ENCODE peak calls at places on chromosomes 16 and 17, in eight cellular contexts. T is psoas muscle; B is posterior cingulate gyrus; U is uterus; W is EH; O is NCI-H1048; F is T-cell; M is effector memory CD8-positive, alpha-beta T cell. L is an unnamed sample.

GRCh38 chr16:24737916-24738594 is 8.6 kb downstream of the TNRC6A start:
- DNase-seq in T (no peak), B (no peak), U (no peak), W (no peak), O (no peak), F (no peak), M (no peak), L (no peak)

GRCh38 chr16:154223-155030 is 2.0 kb downstream of the HBZ start:
- DNase-seq in T (no peak), B (peak), U (no peak), W (peak), O (no peak), F (no peak), M (no peak), L (peak)

GRCh38 chr16:84247341-84247740 is 7.5 kb upstream of the KCNG4 start:
- DNase-seq in T (no peak), B (no peak), U (no peak), W (peak), O (no peak), F (no peak), M (no peak), L (no peak)

GRCh38 chr17:81961087-81961514 is at the start of gene NOTUM:
- DNase-seq in T (peak), B (no peak), U (no peak), W (peak), O (no peak), F (no peak), M (no peak), L (no peak)

GRCh38 chr17:75144816-75145511 is 9.3 kb downstream of the JPT1 start:
- DNase-seq in T (no peak), B (no peak), U (no peak), W (no peak), O (no peak), F (no peak), M (no peak), L (no peak)

GRCh38 chr16:84726079-84726669 is 26.4 kb downstream of the USP10 start:
- DNase-seq in T (peak), B (peak), U (peak), W (peak), O (peak), F (peak), M (peak), L (peak)

GRCh38 chr16:30533748-30534367 is 800 bp downstream of the ZNF747 start:
- DNase-seq in T (no peak), B (no peak), U (no peak), W (peak), O (no peak), F (no peak), M (no peak), L (no peak)

GRCh38 chr16:19304670-19305240 is 19.2 kb downstream of the CLEC19A start:
- DNase-seq in T (no peak), B (no peak), U (no peak), W (no peak), O (no peak), F (no peak), M (no peak), L (no peak)

GRCh38 chr17:74249966-74250365 is 24.1 kb upstream of the DNAI2 start:
- DNase-seq in T (no peak), B (no peak), U (peak), W (no peak), O (no peak), F (no peak), M (no peak), L (no peak)

GRCh38 chr16:61887903-61888302 is 148.3 kb downstream of the CDH8 start:
- DNase-seq in T (no peak), B (no peak), U (no peak), W (peak), O (no peak), F (no peak), M (no peak), L (no peak)

GRCh38 chr16:55340445-55340844 is 16.4 kb downstream of the IRX6 start:
- DNase-seq in T (no peak), B (no peak), U (no peak), W (no peak), O (no peak), F (no peak), M (no peak), L (no peak)

GRCh38 chr16:71676236-71676635 is 48.3 kb downstream of the PHLPP2 start:
- DNase-seq in T (no peak), B (peak), U (no peak), W (no peak), O (no peak), F (no peak), M (no peak), L (no peak)

GRCh38 chr17:35900280-35900679 is 20.1 kb upstream of the CCL5 start:
- DNase-seq in T (no peak), B (no peak), U (no peak), W (no peak), O (no peak), F (no peak), M (peak), L (no peak)

GRCh38 chr17:35791681-35792350 is 3.6 kb downstream of the MMP28 start:
- DNase-seq in T (no peak), B (no peak), U (no peak), W (no peak), O (no peak), F (no peak), M (no peak), L (no peak)

GRCh38 chr17:66507103-66507923 is 204.9 kb downstream of the PRKCA start:
- DNase-seq in T (peak), B (no peak), U (peak), W (peak), O (no peak), F (no peak), M (no peak), L (no peak)

GRCh38 chr17:68634345-68634876 is 33.2 kb upstream of the FAM20A start:
- DNase-seq in T (no peak), B (no peak), U (no peak), W (no peak), O (no peak), F (no peak), M (no peak), L (no peak)

GRCh38 chr16:70710422-70711210 is 24.8 kb upstream of the MTSS2 start:
- DNase-seq in T (no peak), B (no peak), U (no peak), W (no peak), O (no peak), F (no peak), M (no peak), L (no peak)

GRCh38 chr17:56786989-56787482 is 46.7 kb downstream of the C17orf67 start:
- DNase-seq in T (no peak), B (no peak), U (no peak), W (peak), O (no peak), F (no peak), M (no peak), L (no peak)

GRCh38 chr16:53629607-53630312 is 73.9 kb downstream of the RPGRIP1L start:
- DNase-seq in T (no peak), B (no peak), U (no peak), W (no peak), O (no peak), F (no peak), M (no peak), L (no peak)

GRCh38 chr17:45200701-45201100 is 21.0 kb upstream of the FMNL1 start:
- DNase-seq in T (peak), B (no peak), U (no peak), W (no peak), O (no peak), F (no peak), M (no peak), L (no peak)

GRCh38 chr16:17447273-17447672 is 23.5 kb downstream of the XYLT1 start:
- DNase-seq in T (no peak), B (no peak), U (no peak), W (no peak), O (no peak), F (no peak), M (no peak), L (no peak)

GRCh38 chr17:69213059-69213813 is 15.4 kb downstream of the ABCA10 start:
- DNase-seq in T (no peak), B (no peak), U (no peak), W (peak), O (no peak), F (no peak), M (no peak), L (no peak)

GRCh38 chr16:5951486-5951885 is 853.9 kb upstream of the EEF2KMT start:
- DNase-seq in T (no peak), B (no peak), U (no peak), W (no peak), O (no peak), F (no peak), M (no peak), L (no peak)

GRCh38 chr16:73066927-73067670 is 19.2 kb upstream of the ZFHX3 start:
- DNase-seq in T (no peak), B (no peak), U (no peak), W (no peak), O (no peak), F (no peak), M (no peak), L (peak)

GRCh38 chr16:49592507-49593422 is 219.2 kb downstream of the C16orf78 start:
- DNase-seq in T (no peak), B (peak), U (no peak), W (peak), O (no peak), F (peak), M (peak), L (peak)

GRCh38 chr16:19697756-19698318 is 20.2 kb downstream of the KNOP1 start:
- DNase-seq in T (no peak), B (no peak), U (no peak), W (no peak), O (no peak), F (no peak), M (no peak), L (no peak)

GRCh38 chr17:28008526-28008925 is 34.0 kb upstream of the NLK start:
- DNase-seq in T (no peak), B (no peak), U (no peak), W (peak), O (no peak), F (no peak), M (no peak), L (no peak)

GRCh38 chr17:79624658-79625478 is 14.0 kb upstream of the RBFOX3 start:
- DNase-seq in T (no peak), B (no peak), U (peak), W (no peak), O (no peak), F (no peak), M (no peak), L (peak)

GRCh38 chr16:56814537-56815432 is 50.2 kb upstream of the SLC12A3 start:
- DNase-seq in T (no peak), B (no peak), U (no peak), W (peak), O (no peak), F (no peak), M (no peak), L (no peak)

GRCh38 chr17:48048321-48049140 is at the start of gene NFE2L1:
- DNase-seq in T (peak), B (no peak), U (peak), W (peak), O (peak), F (peak), M (peak), L (peak)

GRCh38 chr17:16493470-16494048 is 1.6 kb upstream of the LRRC75A start:
- DNase-seq in T (no peak), B (no peak), U (no peak), W (no peak), O (no peak), F (no peak), M (no peak), L (no peak)

GRCh38 chr17:76697702-76698465 is 12.9 kb downstream of the MXRA7 start:
- DNase-seq in T (no peak), B (no peak), U (peak), W (peak), O (no peak), F (no peak), M (no peak), L (no peak)

GRCh38 chr16:79776243-79776884 is 175.8 kb upstream of the MAF start:
- DNase-seq in T (peak), B (no peak), U (peak), W (no peak), O (no peak), F (no peak), M (no peak), L (no peak)

GRCh38 chr17:31631759-31632158 is 227.3 kb downstream of the COPRS start:
- DNase-seq in T (no peak), B (no peak), U (no peak), W (peak), O (no peak), F (no peak), M (no peak), L (no peak)

GRCh38 chr17:14320734-14321475 is 20.0 kb downstream of the HS3ST3B1 start:
- DNase-seq in T (no peak), B (no peak), U (no peak), W (peak), O (no peak), F (no peak), M (no peak), L (no peak)

GRCh38 chr16:84514874-84515835 is 10.7 kb upstream of the MEAK7 start:
- DNase-seq in T (no peak), B (no peak), U (no peak), W (no peak), O (no peak), F (peak), M (peak), L (peak)

GRCh38 chr17:82229686-82230626 is 1.1 kb downstream of the SLC16A3 start:
- DNase-seq in T (peak), B (no peak), U (no peak), W (peak), O (no peak), F (no peak), M (no peak), L (peak)

GRCh38 chr17:56597495-56597990 is 4.0 kb downstream of the NOG start:
- DNase-seq in T (no peak), B (no peak), U (no peak), W (peak), O (peak), F (no peak), M (no peak), L (no peak)